ENCODE peak calls at places on chromosomes 11 and 22, in four cellular contexts. One of them, this sample, is unnamed.

GRCh38 chr11:124897681-124898680 is at the start of gene ROBO4:
- DNase-seq in amniotic epithelial cell: peak
- DNase-seq in stimulated activated CD8-positive, alpha-beta memory T cell treated with anti-CD3 and anti-CD28 coated beads, Interleukin-4, amount 100 ng/mL, for 4 hours: no peak
- DNase-seq in NCI-H2227 treated with DMSO at 0.1 percent for 48 hours: no peak
- DNase-seq in this sample: peak

GRCh38 chr11:126101241-126101929 is 38.7 kb upstream of the CDON start:
- DNase-seq in NCI-H2227 treated with DMSO at 0.1 percent for 48 hours: no peak
- DNase-seq in amniotic epithelial cell: no peak
- DNase-seq in stimulated activated CD8-positive, alpha-beta memory T cell treated with anti-CD3 and anti-CD28 coated beads, Interleukin-4, amount 100 ng/mL, for 4 hours: no peak
- DNase-seq in this sample: no peak

GRCh38 chr11:69948256-69949141 is 129.3 kb upstream of the FGF3 start:
- DNase-seq in stimulated activated CD8-positive, alpha-beta memory T cell treated with anti-CD3 and anti-CD28 coated beads, Interleukin-4, amount 100 ng/mL, for 4 hours: no peak
- DNase-seq in amniotic epithelial cell: no peak
- DNase-seq in NCI-H2227 treated with DMSO at 0.1 percent for 48 hours: no peak
- DNase-seq in this sample: peak

GRCh38 chr11:727859-728748 is 19.2 kb upstream of the TALDO1 start:
- DNase-seq in amniotic epithelial cell: peak
- DNase-seq in NCI-H2227 treated with DMSO at 0.1 percent for 48 hours: no peak
- DNase-seq in stimulated activated CD8-positive, alpha-beta memory T cell treated with anti-CD3 and anti-CD28 coated beads, Interleukin-4, amount 100 ng/mL, for 4 hours: peak
- DNase-seq in this sample: peak

GRCh38 chr11:20634044-20634443 is 34.6 kb downstream of the SLC6A5 start:
- DNase-seq in NCI-H2227 treated with DMSO at 0.1 percent for 48 hours: no peak
- DNase-seq in amniotic epithelial cell: no peak
- DNase-seq in stimulated activated CD8-positive, alpha-beta memory T cell treated with anti-CD3 and anti-CD28 coated beads, Interleukin-4, amount 100 ng/mL, for 4 hours: no peak
- DNase-seq in this sample: no peak

GRCh38 chr11:82718307-82718706 is 15.4 kb downstream of the FAM181B start:
- DNase-seq in stimulated activated CD8-positive, alpha-beta memory T cell treated with anti-CD3 and anti-CD28 coated beads, Interleukin-4, amount 100 ng/mL, for 4 hours: no peak
- DNase-seq in amniotic epithelial cell: peak
- DNase-seq in NCI-H2227 treated with DMSO at 0.1 percent for 48 hours: peak
- DNase-seq in this sample: peak

GRCh38 chr11:57155400-57155799 is 26.4 kb upstream of the LRRC55 start:
- DNase-seq in amniotic epithelial cell: peak
- DNase-seq in NCI-H2227 treated with DMSO at 0.1 percent for 48 hours: no peak
- DNase-seq in stimulated activated CD8-positive, alpha-beta memory T cell treated with anti-CD3 and anti-CD28 coated beads, Interleukin-4, amount 100 ng/mL, for 4 hours: no peak
- DNase-seq in this sample: no peak

GRCh38 chr11:40118780-40119179 is 1340.7 kb downstream of the LRRC4C start:
- DNase-seq in amniotic epithelial cell: no peak
- DNase-seq in NCI-H2227 treated with DMSO at 0.1 percent for 48 hours: no peak
- DNase-seq in stimulated activated CD8-positive, alpha-beta memory T cell treated with anti-CD3 and anti-CD28 coated beads, Interleukin-4, amount 100 ng/mL, for 4 hours: no peak
- DNase-seq in this sample: no peak

GRCh38 chr11:36412781-36413383 is 97.2 kb downstream of the TRAF6 start:
- DNase-seq in stimulated activated CD8-positive, alpha-beta memory T cell treated with anti-CD3 and anti-CD28 coated beads, Interleukin-4, amount 100 ng/mL, for 4 hours: no peak
- DNase-seq in amniotic epithelial cell: peak
- DNase-seq in NCI-H2227 treated with DMSO at 0.1 percent for 48 hours: no peak
- DNase-seq in this sample: no peak

GRCh38 chr11:1105183-1105565 is 30.5 kb downstream of the MUC2 start:
- DNase-seq in amniotic epithelial cell: no peak
- DNase-seq in NCI-H2227 treated with DMSO at 0.1 percent for 48 hours: no peak
- DNase-seq in stimulated activated CD8-positive, alpha-beta memory T cell treated with anti-CD3 and anti-CD28 coated beads, Interleukin-4, amount 100 ng/mL, for 4 hours: no peak
- DNase-seq in this sample: no peak

GRCh38 chr11:96035031-96035743 is 111.3 kb upstream of the MTMR2 start:
- DNase-seq in amniotic epithelial cell: no peak
- DNase-seq in NCI-H2227 treated with DMSO at 0.1 percent for 48 hours: no peak
- DNase-seq in stimulated activated CD8-positive, alpha-beta memory T cell treated with anti-CD3 and anti-CD28 coated beads, Interleukin-4, amount 100 ng/mL, for 4 hours: no peak
- DNase-seq in this sample: no peak

GRCh38 chr11:65429069-65429681 is 6.6 kb downstream of the NEAT1 start:
- DNase-seq in NCI-H2227 treated with DMSO at 0.1 percent for 48 hours: peak
- DNase-seq in amniotic epithelial cell: peak
- DNase-seq in stimulated activated CD8-positive, alpha-beta memory T cell treated with anti-CD3 and anti-CD28 coated beads, Interleukin-4, amount 100 ng/mL, for 4 hours: no peak
- DNase-seq in this sample: no peak

GRCh38 chr22:26401726-26402125 is 27.3 kb upstream of the ASPHD2 start:
- DNase-seq in amniotic epithelial cell: no peak
- DNase-seq in NCI-H2227 treated with DMSO at 0.1 percent for 48 hours: no peak
- DNase-seq in stimulated activated CD8-positive, alpha-beta memory T cell treated with anti-CD3 and anti-CD28 coated beads, Interleukin-4, amount 100 ng/mL, for 4 hours: no peak
- DNase-seq in this sample: no peak

GRCh38 chr11:68706237-68706636 is 21.9 kb downstream of the GAL start:
- DNase-seq in NCI-H2227 treated with DMSO at 0.1 percent for 48 hours: no peak
- DNase-seq in stimulated activated CD8-positive, alpha-beta memory T cell treated with anti-CD3 and anti-CD28 coated beads, Interleukin-4, amount 100 ng/mL, for 4 hours: no peak
- DNase-seq in amniotic epithelial cell: no peak
- DNase-seq in this sample: peak

GRCh38 chr22:30325724-30326703 is 727 bp downstream of the TBC1D10A start:
- DNase-seq in NCI-H2227 treated with DMSO at 0.1 percent for 48 hours: no peak
- DNase-seq in stimulated activated CD8-positive, alpha-beta memory T cell treated with anti-CD3 and anti-CD28 coated beads, Interleukin-4, amount 100 ng/mL, for 4 hours: no peak
- DNase-seq in amniotic epithelial cell: no peak
- DNase-seq in this sample: peak

GRCh38 chr11:108616549-108616948 is 23.0 kb upstream of the EXPH5 start:
- DNase-seq in amniotic epithelial cell: peak
- DNase-seq in NCI-H2227 treated with DMSO at 0.1 percent for 48 hours: no peak
- DNase-seq in stimulated activated CD8-positive, alpha-beta memory T cell treated with anti-CD3 and anti-CD28 coated beads, Interleukin-4, amount 100 ng/mL, for 4 hours: no peak
- DNase-seq in this sample: no peak

GRCh38 chr11:45765836-45766235 is 39.1 kb upstream of the SLC35C1 start:
- DNase-seq in amniotic epithelial cell: peak
- DNase-seq in stimulated activated CD8-positive, alpha-beta memory T cell treated with anti-CD3 and anti-CD28 coated beads, Interleukin-4, amount 100 ng/mL, for 4 hours: no peak
- DNase-seq in NCI-H2227 treated with DMSO at 0.1 percent for 48 hours: no peak
- DNase-seq in this sample: no peak

GRCh38 chr11:67302571-67303131 is 679 bp upstream of the SSH3 start:
- DNase-seq in NCI-H2227 treated with DMSO at 0.1 percent for 48 hours: no peak
- DNase-seq in amniotic epithelial cell: peak
- DNase-seq in stimulated activated CD8-positive, alpha-beta memory T cell treated with anti-CD3 and anti-CD28 coated beads, Interleukin-4, amount 100 ng/mL, for 4 hours: no peak
- DNase-seq in this sample: peak

GRCh38 chr22:19964701-19965386 is 23.2 kb upstream of the TXNRD2 start:
- DNase-seq in NCI-H2227 treated with DMSO at 0.1 percent for 48 hours: no peak
- DNase-seq in amniotic epithelial cell: no peak
- DNase-seq in stimulated activated CD8-positive, alpha-beta memory T cell treated with anti-CD3 and anti-CD28 coated beads, Interleukin-4, amount 100 ng/mL, for 4 hours: no peak
- DNase-seq in this sample: no peak

GRCh38 chr22:35191412-35191811 is 65.9 kb upstream of the HMGXB4 start:
- DNase-seq in amniotic epithelial cell: peak
- DNase-seq in NCI-H2227 treated with DMSO at 0.1 percent for 48 hours: no peak
- DNase-seq in stimulated activated CD8-positive, alpha-beta memory T cell treated with anti-CD3 and anti-CD28 coated beads, Interleukin-4, amount 100 ng/mL, for 4 hours: no peak
- DNase-seq in this sample: no peak

GRCh38 chr11:102794382-102794781 is 3.6 kb downstream of the MMP1 start:
- DNase-seq in NCI-H2227 treated with DMSO at 0.1 percent for 48 hours: no peak
- DNase-seq in amniotic epithelial cell: no peak
- DNase-seq in stimulated activated CD8-positive, alpha-beta memory T cell treated with anti-CD3 and anti-CD28 coated beads, Interleukin-4, amount 100 ng/mL, for 4 hours: no peak
- DNase-seq in this sample: peak

GRCh38 chr11:118202599-118203422 is 22.0 kb downstream of the JAML start:
- DNase-seq in NCI-H2227 treated with DMSO at 0.1 percent for 48 hours: no peak
- DNase-seq in amniotic epithelial cell: no peak
- DNase-seq in stimulated activated CD8-positive, alpha-beta memory T cell treated with anti-CD3 and anti-CD28 coated beads, Interleukin-4, amount 100 ng/mL, for 4 hours: no peak
- DNase-seq in this sample: no peak

GRCh38 chr11:36485296-36485870 is 24.7 kb downstream of the TRAF6 start:
- DNase-seq in NCI-H2227 treated with DMSO at 0.1 percent for 48 hours: no peak
- DNase-seq in amniotic epithelial cell: no peak
- DNase-seq in stimulated activated CD8-positive, alpha-beta memory T cell treated with anti-CD3 and anti-CD28 coated beads, Interleukin-4, amount 100 ng/mL, for 4 hours: no peak
- DNase-seq in this sample: no peak

GRCh38 chr11:92216789-92217188 is 7.8 kb upstream of the FAT3 start:
- DNase-seq in stimulated activated CD8-positive, alpha-beta memory T cell treated with anti-CD3 and anti-CD28 coated beads, Interleukin-4, amount 100 ng/mL, for 4 hours: no peak
- DNase-seq in amniotic epithelial cell: no peak
- DNase-seq in NCI-H2227 treated with DMSO at 0.1 percent for 48 hours: no peak
- DNase-seq in this sample: no peak

GRCh38 chr11:64638017-64638664 is 47.1 kb downstream of the SLC22A12 start:
- DNase-seq in NCI-H2227 treated with DMSO at 0.1 percent for 48 hours: peak
- DNase-seq in amniotic epithelial cell: no peak
- DNase-seq in stimulated activated CD8-positive, alpha-beta memory T cell treated with anti-CD3 and anti-CD28 coated beads, Interleukin-4, amount 100 ng/mL, for 4 hours: no peak
- DNase-seq in this sample: peak

GRCh38 chr22:24419480-24419860 is 7.9 kb upstream of the ADORA2A start:
- DNase-seq in stimulated activated CD8-positive, alpha-beta memory T cell treated with anti-CD3 and anti-CD28 coated beads, Interleukin-4, amount 100 ng/mL, for 4 hours: no peak
- DNase-seq in amniotic epithelial cell: no peak
- DNase-seq in NCI-H2227 treated with DMSO at 0.1 percent for 48 hours: no peak
- DNase-seq in this sample: no peak

GRCh38 chr22:42918500-42918899 is 61.4 kb upstream of the ARFGAP3 start:
- DNase-seq in NCI-H2227 treated with DMSO at 0.1 percent for 48 hours: no peak
- DNase-seq in stimulated activated CD8-positive, alpha-beta memory T cell treated with anti-CD3 and anti-CD28 coated beads, Interleukin-4, amount 100 ng/mL, for 4 hours: no peak
- DNase-seq in amniotic epithelial cell: no peak
- DNase-seq in this sample: no peak

GRCh38 chr11:109772846-109773400 is 320.3 kb upstream of the ZC3H12C start:
- DNase-seq in NCI-H2227 treated with DMSO at 0.1 percent for 48 hours: no peak
- DNase-seq in amniotic epithelial cell: no peak
- DNase-seq in stimulated activated CD8-positive, alpha-beta memory T cell treated with anti-CD3 and anti-CD28 coated beads, Interleukin-4, amount 100 ng/mL, for 4 hours: no peak
- DNase-seq in this sample: no peak

GRCh38 chr11:76701701-76702100 is 31.2 kb upstream of the LRRC32 start:
- DNase-seq in NCI-H2227 treated with DMSO at 0.1 percent for 48 hours: no peak
- DNase-seq in amniotic epithelial cell: peak
- DNase-seq in stimulated activated CD8-positive, alpha-beta memory T cell treated with anti-CD3 and anti-CD28 coated beads, Interleukin-4, amount 100 ng/mL, for 4 hours: no peak
- DNase-seq in this sample: no peak